ENCODE peak calls at places on chromosomes 1 and 21, in five cellular contexts. J, Z, F, K and V are unnamed samples.

GRCh38 chr1:16167331-16168143 is 11.7 kb upstream of the EPHA2 start:
- DNase-seq in Z (peak), K (no peak), J (peak), F (no peak), V (peak)

GRCh38 chr1:98323906-98324358 is 337.6 kb upstream of the SNX7 start:
- DNase-seq in F (peak), Z (no peak), K (peak), J (no peak), V (no peak)

GRCh38 chr1:150429805-150430204 is 57.4 kb upstream of the TARS2 start:
- DNase-seq in F (no peak), K (no peak), J (no peak), Z (peak), V (peak)

GRCh38 chr1:45685308-45686080 is 839 bp downstream of the GPBP1L1 start:
- DNase-seq in J (no peak), K (no peak), F (no peak), Z (peak), V (no peak)

GRCh38 chr1:18614011-18614735 is 16.5 kb upstream of the PAX7 start:
- DNase-seq in F (no peak), K (no peak), Z (no peak), J (no peak), V (no peak)

GRCh38 chr1:56866656-56867055 is 12.1 kb downstream of the C8A start:
- DNase-seq in J (no peak), K (peak), Z (no peak), F (peak), V (no peak)

GRCh38 chr1:152884966-152885624 is 7.0 kb downstream of the SMCP start:
- DNase-seq in F (peak), J (no peak), Z (no peak), K (no peak), V (no peak)

GRCh38 chr1:78676996-78677395 is 27.4 kb downstream of the IFI44 start:
- DNase-seq in F (no peak), J (no peak), K (no peak), Z (no peak), V (no peak)

GRCh38 chr1:200183637-200184036 is 156.1 kb downstream of the NR5A2 start:
- DNase-seq in Z (no peak), F (no peak), J (no peak), K (no peak), V (no peak)

GRCh38 chr1:25817840-25818501 is 1.8 kb upstream of the MTFR1L start:
- DNase-seq in K (no peak), Z (no peak), F (no peak), J (no peak), V (no peak)

GRCh38 chr1:66373072-66373685 is 160.8 kb upstream of the SGIP1 start:
- DNase-seq in F (no peak), Z (no peak), K (no peak), J (no peak), V (no peak)

GRCh38 chr1:161681879-161682278 is 18.9 kb downstream of the FCGR2B start:
- DNase-seq in K (no peak), J (no peak), Z (no peak), F (no peak), V (no peak)

GRCh38 chr1:109787211-109787844 is 23.6 kb upstream of the EPS8L3 start:
- DNase-seq in Z (no peak), K (no peak), F (peak), J (no peak), V (no peak)

GRCh38 chr1:206496131-206496793 is 11.1 kb upstream of the RASSF5 start:
- DNase-seq in Z (peak), F (no peak), K (no peak), J (no peak), V (peak)

GRCh38 chr1:58545591-58546519 is 671 bp downstream of the OMA1 start:
- DNase-seq in K (peak), J (peak), Z (peak), F (peak), V (peak)

GRCh38 chr1:172980456-172980855 is 70.3 kb downstream of the TNFSF18 start:
- DNase-seq in K (no peak), Z (no peak), F (peak), J (no peak), V (no peak)

GRCh38 chr1:115665746-115666145 is 24.0 kb downstream of the VANGL1 start:
- DNase-seq in K (no peak), J (no peak), Z (no peak), F (no peak), V (no peak)

GRCh38 chr1:116764466-116764896 is 10.3 kb downstream of the CD2 start:
- DNase-seq in J (no peak), K (no peak), Z (no peak), F (no peak), V (no peak)

GRCh38 chr1:67146539-67146938 is 11.8 kb upstream of the C1orf141 start:
- DNase-seq in Z (no peak), J (no peak), F (no peak), K (no peak), V (no peak)

GRCh38 chr21:15625363-15625762 is 104.4 kb upstream of the USP25 start:
- DNase-seq in Z (no peak), F (no peak), J (no peak), K (no peak), V (no peak)

GRCh38 chr21:39660596-39660995 is 47.9 kb downstream of the B3GALT5 start:
- DNase-seq in K (peak), Z (no peak), J (no peak), F (peak), V (no peak)

GRCh38 chr1:37410815-37411214 is 63.6 kb upstream of the ZC3H12A start:
- DNase-seq in K (no peak), F (no peak), J (no peak), Z (no peak), V (no peak)

GRCh38 chr1:9588551-9589143 is at the start of gene TMEM201:
- DNase-seq in K (peak), Z (peak), J (peak), F (peak), V (peak)
- TF ChIP-seq CTCF in K (peak), Z (peak), J (peak), F (peak), V (peak)

GRCh38 chr1:103106426-103107321 is 1.6 kb downstream of the COL11A1 start:
- DNase-seq in K (no peak), F (peak), J (peak), Z (peak), V (peak)
- TF ChIP-seq CTCF in K (peak), F (peak), J (peak), Z (peak), V (peak)

GRCh38 chr1:218683224-218683623 is 338.1 kb downstream of the TGFB2 start:
- DNase-seq in J (no peak), F (peak), Z (no peak), K (no peak), V (no peak)
- TF ChIP-seq CTCF in J (no peak), F (peak), Z (no peak), K (no peak), V (no peak)

GRCh38 chr1:225517697-225518096 is 89.9 kb upstream of the LBR start:
- DNase-seq in Z (no peak), J (no peak), K (no peak), F (no peak), V (no peak)
- TF ChIP-seq CTCF in Z (no peak), J (no peak), K (no peak), F (no peak), V (no peak)

GRCh38 chr1:187032316-187032981 is 203.7 kb downstream of the PLA2G4A start:
- DNase-seq in Z (no peak), F (no peak), K (no peak), J (no peak), V (no peak)
- TF ChIP-seq CTCF in Z (no peak), F (no peak), K (no peak), J (no peak), V (no peak)

GRCh38 chr1:100750002-100750885 is 30.7 kb downstream of the VCAM1 start:
- DNase-seq in Z (no peak), J (no peak), K (no peak), F (no peak), V (peak)
- TF ChIP-seq CTCF in Z (no peak), J (no peak), K (no peak), F (no peak), V (no peak)

DNA sequence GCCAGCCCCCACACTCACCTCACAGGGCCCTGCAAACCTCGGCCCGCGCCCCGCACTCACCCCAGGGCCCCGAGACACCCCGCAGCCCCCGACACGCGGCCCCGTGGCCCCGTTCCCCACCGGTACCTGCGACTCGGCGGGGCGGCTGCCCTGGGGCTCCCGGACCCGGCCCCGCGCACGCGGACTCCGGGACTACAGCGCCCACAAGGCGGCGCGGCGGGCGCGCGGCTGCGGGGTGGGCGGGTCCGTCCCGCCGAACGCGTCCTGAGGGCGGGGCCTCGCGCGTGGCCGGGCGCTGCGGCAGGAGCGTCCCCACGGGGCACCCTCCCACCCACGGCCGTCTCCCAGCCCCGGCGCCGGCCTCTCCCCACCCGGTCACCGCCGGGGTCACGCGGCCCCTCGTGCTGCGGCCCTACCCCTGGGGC is at the start of gene SLC19A1:
- DNase-seq in K (no peak), J (peak), F (no peak), Z (peak), V (peak)
- TF ChIP-seq CTCF in K (no peak), J (peak), F (peak), Z (peak), V (peak)

DNA sequence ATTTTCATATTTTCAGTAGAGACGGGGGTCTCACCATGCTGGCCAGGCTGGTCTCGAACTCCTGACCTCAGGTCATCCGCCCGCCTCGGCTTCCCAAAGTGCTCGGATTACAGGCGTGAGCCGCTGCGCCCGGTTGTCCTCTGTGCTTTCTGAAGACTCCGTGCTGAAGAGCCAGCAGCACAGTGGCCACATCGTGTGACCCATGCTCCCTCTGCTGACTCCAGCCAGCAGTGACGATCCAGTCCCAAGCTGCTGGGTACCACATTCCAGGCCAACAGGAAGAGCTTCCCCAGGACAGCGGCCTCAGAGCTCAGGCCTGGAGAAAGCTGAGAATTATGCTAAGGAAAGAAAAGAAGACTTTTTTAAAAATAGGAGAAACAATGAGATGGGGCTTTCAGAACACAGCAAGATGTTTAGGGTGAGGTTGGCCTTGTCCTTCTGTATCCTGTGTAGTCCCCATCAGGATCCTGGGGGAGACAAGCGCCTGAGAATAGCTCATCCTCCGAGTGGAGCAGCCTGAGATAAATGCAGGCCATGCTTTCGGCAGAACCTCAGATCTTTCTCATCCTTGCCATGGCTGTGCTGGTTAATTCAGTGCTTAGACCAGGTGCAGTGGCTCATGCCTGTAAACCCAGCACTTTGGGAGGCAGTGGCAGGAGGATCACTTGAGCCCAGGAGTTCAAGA is 207.1 kb downstream of the SLC35F3 start:
- DNase-seq in F (peak), K (no peak), Z (no peak), J (peak), V (no peak)
- TF ChIP-seq CTCF in F (peak), K (no peak), Z (peak), J (no peak), V (peak)

DNA sequence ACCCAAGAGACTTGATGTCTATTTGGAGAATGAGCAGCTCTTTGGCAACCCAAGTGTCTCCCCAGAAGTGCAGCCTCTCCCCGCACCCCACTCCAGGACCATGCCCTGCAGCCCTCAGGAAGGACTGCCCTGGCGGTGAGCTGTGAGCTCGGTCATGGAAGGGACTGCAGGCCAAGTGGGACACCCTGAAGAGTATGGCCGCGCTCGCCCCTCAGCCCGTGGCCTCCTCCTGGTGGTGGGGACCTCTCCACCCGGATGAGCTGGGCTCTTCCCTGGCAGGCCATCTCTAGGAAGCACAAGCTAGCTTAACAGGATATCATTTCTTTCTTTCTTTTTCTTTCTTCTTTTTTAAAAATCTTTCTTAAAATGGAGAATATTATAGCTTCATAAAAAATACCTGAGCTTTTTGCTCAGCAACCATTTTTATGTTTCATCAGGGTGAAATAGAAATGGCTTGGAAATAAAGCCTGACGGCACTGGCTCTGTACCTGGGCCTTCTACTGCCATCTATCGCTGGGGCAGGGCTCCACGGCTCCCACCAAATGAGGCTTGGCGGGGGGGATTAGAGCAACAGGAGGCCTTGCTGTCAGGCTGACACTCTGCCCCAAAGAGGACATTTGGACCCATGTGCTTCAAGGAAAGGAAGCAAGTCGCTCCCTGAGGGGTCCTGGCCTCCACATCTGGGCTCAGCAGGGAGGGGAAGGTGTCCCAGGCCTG is 296.2 kb upstream of the VAMP3 start:
- DNase-seq in K (no peak), F (no peak), Z (no peak), J (no peak), V (no peak)
- TF ChIP-seq CTCF in K (no peak), F (peak), Z (no peak), J (no peak), V (no peak)

GRCh38 chr1:164858233-164858632 is 299.2 kb downstream of the PBX1 start:
- DNase-seq in Z (no peak), J (no peak), F (no peak), K (no peak), V (no peak)
- TF ChIP-seq CTCF in Z (no peak), J (no peak), F (no peak), K (no peak), V (no peak)